ENCODE peak calls at places on chromosomes 12 and 14, in four cellular contexts. B, A, E and R are unnamed samples.

GRCh38 chr14:57464013-57464730 is 29.5 kb downstream of the CCDC198 start:
- DNase-seq in E (no peak), B (no peak), A (no peak), R (no peak)

GRCh38 chr12:116843085-116843484 is 38.2 kb downstream of the HRK start:
- DNase-seq in E (no peak), A (no peak), B (no peak), R (no peak)

GRCh38 chr12:121295746-121296617 is 527 bp downstream of the CAMKK2 start:
- DNase-seq in B (no peak), A (peak), E (no peak), R (peak)

GRCh38 chr14:32711103-32711680 is 227.5 kb upstream of the NPAS3 start:
- DNase-seq in A (peak), E (no peak), B (peak), R (peak)

GRCh38 chr14:97703006-97703760 is 906.0 kb downstream of the VRK1 start:
- DNase-seq in E (peak), B (no peak), A (no peak), R (no peak)

GRCh38 chr12:55681142-55682077 is 26.3 kb downstream of the ITGA7 start:
- DNase-seq in A (peak), E (no peak), B (peak), R (peak)

GRCh38 chr12:131087991-131088700 is 134.4 kb downstream of the ADGRD1 start:
- DNase-seq in A (no peak), E (no peak), B (no peak), R (no peak)

GRCh38 chr12:12212769-12213168 is 54.1 kb downstream of the LRP6 start:
- DNase-seq in B (no peak), E (no peak), A (no peak), R (no peak)

GRCh38 chr12:68310370-68310769 is 21.8 kb downstream of the MDM1 start:
- DNase-seq in E (no peak), A (no peak), B (peak), R (peak)

GRCh38 chr14:52175982-52176502 is 91.5 kb upstream of the PTGDR start:
- DNase-seq in A (no peak), B (no peak), E (peak), R (no peak)

GRCh38 chr12:51752490-51752889 is 96.0 kb downstream of the FIGNL2 start:
- DNase-seq in E (no peak), A (peak), B (peak), R (peak)

GRCh38 chr14:75493580-75494130 is 28.6 kb upstream of the BATF start:
- DNase-seq in E (no peak), A (no peak), B (no peak), R (no peak)

GRCh38 chr14:82642425-82642824 is 1108.8 kb upstream of the SEL1L start:
- DNase-seq in E (no peak), B (no peak), A (peak), R (no peak)

GRCh38 chr14:95895720-95896119 is 19.1 kb downstream of the TUNAR start:
- DNase-seq in A (peak), B (no peak), E (no peak), R (no peak)

GRCh38 chr12:103852498-103852992 is 11.5 kb upstream of the NT5DC3 start:
- DNase-seq in A (no peak), B (peak), E (no peak), R (no peak)

GRCh38 chr12:5244513-5244972 is 187.4 kb upstream of the NTF3 start:
- DNase-seq in B (no peak), E (no peak), A (peak), R (no peak)

GRCh38 chr14:22837750-22838538 is 1.6 kb downstream of the MMP14 start:
- DNase-seq in B (peak), A (no peak), E (no peak), R (no peak)

GRCh38 chr12:130764073-130764472 is 48.0 kb upstream of the RIMBP2 start:
- DNase-seq in A (peak), B (peak), E (peak), R (peak)

GRCh38 chr12:2242816-2243215 is 190.0 kb downstream of the CACNA1C start:
- DNase-seq in A (no peak), E (no peak), B (no peak), R (no peak)

GRCh38 chr14:23512156-23512555 is 39.4 kb downstream of the ZFHX2 start:
- DNase-seq in B (no peak), A (no peak), E (no peak), R (no peak)

GRCh38 chr14:57314690-57315089 is 45.9 kb downstream of the AP5M1 start:
- DNase-seq in B (no peak), A (no peak), E (no peak), R (no peak)

GRCh38 chr14:23457587-23458445 is 11.7 kb upstream of the NGDN start:
- DNase-seq in B (no peak), E (no peak), A (no peak), R (no peak)

DNA sequence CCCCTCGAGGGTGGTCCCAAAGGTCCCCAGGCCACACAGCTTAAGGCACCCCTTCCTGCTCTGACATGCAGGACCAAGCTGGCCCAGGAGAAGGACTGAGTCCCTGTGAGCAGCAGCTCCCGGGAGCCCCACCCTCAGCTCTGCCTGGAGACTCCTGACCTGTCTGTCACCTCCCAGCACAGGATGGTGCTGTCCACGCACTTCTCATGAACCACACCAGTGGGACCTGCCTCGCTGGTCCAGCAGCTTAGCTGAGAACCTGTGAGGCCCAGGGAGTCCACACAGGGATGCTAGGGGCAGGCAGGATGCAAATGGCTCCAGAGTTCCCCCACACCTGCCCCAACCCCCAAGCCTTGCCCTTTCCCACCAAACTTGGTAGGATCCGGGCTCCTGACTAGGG is 27.7 kb downstream of the CCDC85C start:
- DNase-seq in E (no peak), A (no peak), B (no peak), R (no peak)
- TF ChIP-seq FOS in E (no peak), A (no peak), B (no peak), R (no peak)

GRCh38 chr14:91008759-91009409 is 51.6 kb downstream of the RPS6KA5 start:
- DNase-seq in B (no peak), A (no peak), E (no peak), R (no peak)
- TF ChIP-seq FOS in B (no peak), A (no peak), E (no peak), R (no peak)

DNA sequence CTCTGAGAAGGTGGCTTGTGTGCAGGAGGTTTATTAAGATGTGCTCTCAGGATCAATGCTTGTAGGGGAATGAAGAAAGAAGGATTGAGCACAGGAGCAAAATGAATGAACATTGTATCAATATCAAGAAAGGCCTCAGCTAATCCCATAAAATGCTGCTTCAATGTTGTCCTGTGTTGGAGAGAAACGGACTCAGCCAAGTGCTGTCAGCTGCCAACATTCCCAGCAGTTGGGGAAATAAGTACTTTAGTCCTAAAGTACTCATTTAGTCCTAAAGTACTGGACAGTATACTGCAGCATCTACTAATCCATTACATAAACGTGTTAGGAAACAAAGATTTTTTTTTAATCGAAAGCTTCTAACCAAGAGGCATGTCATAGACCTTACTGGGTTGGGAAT is 255.9 kb downstream of the SEC23A start:
- DNase-seq in B (no peak), A (no peak), E (no peak), R (no peak)
- TF ChIP-seq FOS in B (no peak), A (no peak), E (no peak), R (no peak)

DNA sequence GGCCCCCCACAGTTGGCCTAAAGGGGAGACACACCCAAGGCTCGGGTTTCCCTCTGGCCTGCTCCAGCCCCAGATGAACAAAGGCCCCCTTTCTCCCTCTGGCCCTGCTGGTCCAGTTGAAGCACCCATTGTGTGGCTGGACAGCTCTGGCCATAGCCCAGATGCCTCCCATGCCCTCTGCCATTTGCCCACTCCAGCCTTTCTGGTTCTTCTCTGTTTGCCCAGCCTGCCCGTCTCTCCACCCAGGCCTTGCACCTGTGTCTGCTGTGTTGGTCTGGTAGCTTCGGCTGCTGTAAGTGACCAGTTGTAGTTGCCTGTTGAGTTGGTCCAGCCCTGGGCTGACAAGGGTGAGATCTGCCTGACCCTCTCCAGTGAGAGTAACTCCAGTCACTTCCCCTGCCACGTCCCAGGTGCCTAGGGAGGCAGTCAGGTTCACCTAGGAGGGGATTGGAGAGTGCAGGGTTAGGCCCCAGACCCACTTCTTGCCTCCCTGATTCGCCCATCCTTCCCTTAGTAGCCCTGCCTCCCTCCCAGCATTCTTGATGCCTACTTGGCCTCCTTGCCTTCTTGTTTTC is 3.0 kb downstream of the B4GALNT1 start:
- DNase-seq in B (no peak), E (no peak), A (no peak), R (no peak)
- TF ChIP-seq FOS in B (no peak), E (no peak), A (no peak), R (no peak)

DNA sequence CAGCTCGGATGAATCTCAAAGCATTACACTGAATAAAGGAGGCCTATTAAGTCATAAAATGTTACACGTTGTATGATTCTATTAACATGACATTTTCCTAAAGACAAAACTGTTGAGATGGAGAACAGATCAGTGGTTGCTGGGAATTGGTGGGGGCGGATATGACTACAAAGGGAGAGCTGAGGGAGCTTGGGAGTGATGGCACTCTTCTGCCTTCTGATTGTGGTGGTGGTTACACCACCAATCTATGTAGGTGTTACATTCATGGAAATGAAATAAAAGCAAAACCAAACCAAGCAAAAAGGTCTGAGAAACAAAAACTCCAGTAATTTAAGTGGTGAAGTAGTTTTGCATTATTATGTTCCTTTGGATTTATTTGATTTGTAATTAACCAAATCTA is 16.4 kb upstream of the EVL start:
- DNase-seq in A (no peak), E (no peak), B (no peak), R (no peak)
- TF ChIP-seq FOS in A (no peak), E (no peak), B (no peak), R (no peak)

GRCh38 chr12:58176296-58176869 is 235.0 kb downstream of the ATP23 start:
- DNase-seq in A (peak), B (peak), E (no peak), R (peak)
- TF ChIP-seq FOS in A (no peak), B (no peak), E (no peak), R (no peak)

GRCh38 chr12:124805876-124806668 is 57.6 kb downstream of the SCARB1 start:
- DNase-seq in B (no peak), E (no peak), A (no peak), R (no peak)
- TF ChIP-seq FOS in B (no peak), E (no peak), A (no peak), R (no peak)

DNA sequence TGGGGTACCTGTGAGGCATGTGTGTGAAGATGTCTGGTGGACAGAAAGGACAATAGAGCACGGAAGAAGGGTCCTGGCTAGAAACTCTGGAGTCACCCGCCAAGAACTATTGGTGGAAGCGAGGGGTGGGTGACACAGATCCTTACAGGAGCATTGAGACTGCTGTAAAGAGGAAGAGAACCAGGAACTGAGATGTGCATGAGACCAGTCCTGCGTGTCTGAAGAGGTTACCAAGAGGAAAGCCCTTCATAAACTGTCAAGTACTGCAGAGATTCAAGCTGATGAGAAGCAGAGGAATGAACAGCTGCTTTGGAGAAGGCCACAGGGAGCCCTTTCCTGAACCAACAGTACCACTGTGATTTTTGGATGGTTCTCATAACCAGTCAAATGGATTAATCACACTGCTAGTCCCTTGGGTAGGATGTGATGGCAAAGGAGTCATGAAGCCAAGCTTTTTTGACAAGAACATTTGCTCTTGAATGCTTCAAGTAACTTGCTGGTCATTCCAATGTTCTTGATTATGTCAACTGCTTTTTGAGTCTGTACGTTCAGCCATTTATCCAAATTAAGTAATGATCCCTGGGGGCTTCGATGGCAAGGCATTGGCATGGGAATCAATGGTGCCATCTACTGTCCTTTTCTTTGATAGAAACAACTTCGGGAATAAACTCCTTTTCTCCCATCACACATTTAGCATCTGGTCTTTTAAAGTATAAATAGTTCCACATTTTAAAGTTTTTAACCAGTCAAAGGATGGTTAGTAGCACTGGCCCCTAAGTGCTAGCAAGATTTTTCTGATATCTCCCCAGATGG is 42.9 kb downstream of the GPR135 start:
- DNase-seq in E (no peak), B (no peak), A (no peak), R (peak)
- TF ChIP-seq FOS in E (no peak), B (no peak), A (no peak), R (no peak)